ENCODE peak calls at places on chromosomes 16 and 17, in five cellular contexts. U, V, C, D and B are unnamed samples.

GRCh38 chr16:75398333-75398732 is 35.0 kb downstream of the CFDP1 start:
- DNase-seq in C (no peak), U (no peak), V (no peak), D (no peak), B (no peak)

GRCh38 chr17:17555151-17555550 is 36.4 kb downstream of the PEMT start:
- DNase-seq in U (no peak), V (no peak), C (no peak), D (no peak), B (no peak)

GRCh38 chr16:11315499-11315898 is 29.8 kb upstream of the RMI2 start:
- DNase-seq in C (no peak), D (no peak), U (no peak), V (no peak), B (no peak)

GRCh38 chr17:6831662-6832263 is at the start of gene TEKT1:
- DNase-seq in U (no peak), C (peak), D (no peak), V (no peak), B (peak)

GRCh38 chr17:32671891-32672290 is 185.1 kb downstream of the CDK5R1 start:
- DNase-seq in D (no peak), U (no peak), V (no peak), C (peak), B (peak)

GRCh38 chr16:30458561-30459394 is 13.1 kb upstream of the SEPHS2 start:
- DNase-seq in V (no peak), D (no peak), C (no peak), U (no peak), B (no peak)

GRCh38 chr17:77474292-77474988 is 333.7 kb downstream of the SEC14L1 start:
- DNase-seq in V (no peak), D (no peak), C (no peak), U (no peak), B (no peak)

GRCh38 chr16:65176603-65177002 is 54.7 kb upstream of the CDH11 start:
- DNase-seq in C (peak), D (no peak), V (no peak), U (no peak), B (no peak)

GRCh38 chr16:23355106-23355670 is 53.1 kb downstream of the SCNN1B start:
- DNase-seq in V (no peak), D (no peak), C (no peak), U (no peak), B (no peak)

GRCh38 chr17:70271200-70271599 is 101.9 kb downstream of the KCNJ2 start:
- DNase-seq in D (no peak), C (no peak), V (no peak), U (no peak), B (no peak)

GRCh38 chr16:86227801-86228200 is 282.5 kb upstream of the FOXF1 start:
- DNase-seq in U (no peak), D (no peak), C (peak), V (no peak), B (no peak)

GRCh38 chr16:82033006-82033405 is 2.0 kb upstream of the HSD17B2 start:
- DNase-seq in U (no peak), V (no peak), C (no peak), D (no peak), B (no peak)

GRCh38 chr16:1082952-1083675 is 10.6 kb downstream of the SSTR5 start:
- DNase-seq in C (no peak), V (no peak), D (no peak), U (no peak), B (no peak)

GRCh38 chr16:4746991-4747574 is 12.7 kb downstream of the DNAAF8 start:
- DNase-seq in C (no peak), V (no peak), U (no peak), D (no peak), B (no peak)

GRCh38 chr17:75440738-75441448 is 15.5 kb upstream of the TMEM94 start:
- DNase-seq in D (no peak), C (no peak), U (no peak), V (no peak), B (no peak)

GRCh38 chr17:80763293-80763867 is 218.7 kb downstream of the RPTOR start:
- DNase-seq in D (no peak), C (no peak), U (no peak), V (no peak), B (no peak)

GRCh38 chr16:51820176-51820575 is 669.1 kb upstream of the SALL1 start:
- DNase-seq in D (no peak), V (no peak), C (no peak), U (no peak), B (no peak)

GRCh38 chr16:20937736-20938135 is 37.2 kb downstream of the LYRM1 start:
- DNase-seq in C (no peak), U (no peak), V (no peak), D (no peak), B (no peak)